ENCODE peak calls at places on chromosomes 1 and 21, in four cellular contexts. L, V, C and H are unnamed samples.
A peak's percentile ranks its signal among the peaks of the same experiment; 100 is the strongest.

GRCh38 chr1:13570924-13571323 is 12.7 kb upstream of the PDPN start:
- DNase-seq in L (no peak), V (peak; percentile 22), C (no peak), H (no peak)

GRCh38 chr1:2271134-2271785 is 43.1 kb downstream of the SKI start:
- DNase-seq in L (no peak), V (no peak), C (no peak), H (no peak)

GRCh38 chr21:25149022-25149421 is 458.3 kb downstream of the MRPL39 start:
- DNase-seq in L (no peak), V (no peak), C (no peak), H (no peak)

GRCh38 chr21:44052830-44053226 is 40.7 kb downstream of the TRAPPC10 start:
- DNase-seq in L (no peak), V (no peak), C (no peak), H (no peak)

GRCh38 chr1:47997289-47998200 is at the start of gene TRABD2B:
- DNase-seq in L (peak; percentile 95), V (peak; percentile 68), C (peak; percentile 17), H (no peak)

GRCh38 chr1:25565188-25565591 is 21.8 kb downstream of the LDLRAP1 start:
- DNase-seq in L (no peak), V (no peak), C (no peak), H (no peak)

GRCh38 chr1:26853156-26853555 is 9.8 kb upstream of the SFN start:
- DNase-seq in L (peak; percentile 94), V (peak; percentile 89), C (peak; percentile 76), H (no peak)

GRCh38 chr1:151606867-151607266 is 5.0 kb upstream of the SNX27 start:
- DNase-seq in L (no peak), V (no peak), C (peak; percentile 29), H (no peak)

GRCh38 chr1:244012232-244012631 is 38.9 kb upstream of the ZBTB18 start:
- DNase-seq in L (no peak), V (no peak), C (no peak), H (no peak)

GRCh38 chr21:37164742-37165141 is 91.7 kb downstream of the TTC3 start:
- DNase-seq in L (no peak), V (no peak), C (no peak), H (no peak)

GRCh38 chr1:227894306-227894721 is 53.4 kb downstream of the WNT9A start:
- DNase-seq in L (peak; percentile 38), V (no peak), C (no peak), H (no peak)

GRCh38 chr1:42392255-42392654 is 11.7 kb downstream of the RIMKLA start:
- DNase-seq in L (no peak), V (no peak), C (no peak), H (no peak)

GRCh38 chr1:8374812-8375211 is 56.9 kb downstream of the SLC45A1 start:
- DNase-seq in L (no peak), V (peak; percentile 54), C (peak; percentile 49), H (no peak)
- H3K79me2 ChIP-seq in L (no peaks in the 10 kb centered on the region), V (peaks cover 2% of the 10 kb centered on the region), C (peaks cover 39% of the 10 kb centered on the region), H (no peaks in the 10 kb centered on the region)

GRCh38 chr1:221816899-221817298 is 75.0 kb upstream of the DUSP10 start:
- DNase-seq in L (no peak), V (no peak), C (no peak), H (no peak)
- TF ChIP-seq ATF2 in L (no peak), V (no peak), C (no peak), H (no peak)

GRCh38 chr1:93013311-93014091 is 52.2 kb upstream of the DIPK1A start:
- DNase-seq in L (no peak), V (no peak), C (no peak), H (no peak)

GRCh38 chr1:93014156-93014555 is 52.9 kb upstream of the DIPK1A start:
- DNase-seq in L (no peak), V (no peak), C (no peak), H (no peak)

GRCh38 chr1:93016171-93016570 is 54.9 kb upstream of the DIPK1A start:
- DNase-seq in L (no peak), V (no peak), C (peak; percentile 5), H (no peak)

DNA sequence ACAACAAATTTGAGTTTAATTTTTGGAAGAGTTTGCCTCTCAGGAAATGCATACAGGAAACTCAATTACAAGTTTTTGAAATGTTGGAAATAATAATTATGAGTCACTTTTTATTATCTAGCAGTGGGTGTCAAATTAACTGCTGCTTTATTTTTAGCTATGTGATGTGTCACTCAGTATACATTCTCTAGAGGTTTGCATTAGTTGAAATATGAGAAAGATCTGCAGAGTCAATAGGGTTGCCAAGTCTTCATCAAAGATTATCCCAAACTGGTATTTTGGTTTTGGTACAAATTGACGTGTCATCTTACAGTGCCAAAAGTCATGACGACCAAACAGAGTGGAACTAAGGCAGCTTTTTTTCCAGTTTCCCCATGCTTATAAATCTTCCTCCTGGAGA is 54.3 kb upstream of the DIPK1A start:
- DNase-seq in L (no peak), V (no peak), C (no peak), H (no peak)
- H3K79me2 ChIP-seq in L (no peaks in the 10 kb centered on the region), V (no peaks in the 10 kb centered on the region), C (no peaks in the 10 kb centered on the region), H (no peaks in the 10 kb centered on the region)

GRCh38 chr1:109089242-109090015 is 1.1 kb upstream of the TMEM167B start:
- DNase-seq in L (peak; percentile 69), V (peak; percentile 95), C (peak; percentile 87), H (no peak)

GRCh38 chr1:109080441-109081082 is 4.8 kb upstream of the TAF13 start:
- DNase-seq in L (no peak), V (no peak), C (no peak), H (no peak)

GRCh38 chr1:109083923-109084322 is 6.6 kb upstream of the TMEM167B start:
- DNase-seq in L (no peak), V (peak; percentile 49), C (peak; percentile 82), H (no peak)

GRCh38 chr1:109083495-109083894 is 7.1 kb upstream of the TMEM167B start:
- DNase-seq in L (no peak), V (no peak), C (no peak), H (no peak)

DNA sequence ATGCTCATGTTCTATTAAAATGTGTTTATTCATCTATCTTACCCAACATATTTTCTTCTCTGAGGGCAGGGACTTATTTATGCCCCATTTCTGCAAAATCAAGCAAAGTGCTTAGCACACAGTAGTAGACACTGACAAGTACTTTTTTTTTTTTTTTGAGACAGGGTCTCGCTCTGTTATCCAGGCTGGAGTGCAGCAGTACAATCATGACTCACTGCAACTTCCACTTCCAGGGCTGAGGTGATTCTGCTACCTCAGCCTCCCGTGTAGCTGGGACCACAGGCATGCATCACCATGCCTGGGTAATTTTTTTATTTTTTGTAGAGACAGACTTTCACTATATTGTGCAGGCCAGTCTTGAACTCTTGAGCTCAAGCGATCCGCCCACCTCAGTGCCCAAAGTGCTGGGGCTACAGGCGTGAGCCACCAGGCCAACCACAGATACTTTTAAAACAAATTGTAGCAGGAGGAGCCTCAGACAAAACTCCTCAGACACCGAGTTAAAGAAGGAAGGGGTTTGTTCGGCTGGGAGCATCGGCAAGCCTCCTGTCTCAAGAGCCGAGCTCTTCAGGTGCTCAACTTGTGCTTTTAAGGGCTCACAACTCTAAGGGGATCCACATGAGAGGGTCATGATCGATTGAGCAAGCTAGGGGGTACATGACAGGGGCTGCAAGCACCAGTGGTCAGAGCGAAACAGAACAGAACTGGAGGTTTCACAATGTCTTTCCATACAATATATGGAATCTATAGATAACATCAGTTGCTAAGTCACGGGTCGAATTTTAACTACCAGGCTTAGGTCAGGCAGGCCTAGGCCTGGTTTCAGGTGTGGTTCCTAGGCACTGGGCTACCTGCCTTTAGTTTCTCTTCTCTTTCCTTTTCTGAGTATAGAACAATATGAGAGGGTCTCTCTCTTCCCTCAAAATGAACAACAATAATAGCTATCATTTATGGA is 5.7 kb upstream of the TMEM167B start:
- DNase-seq in L (no peak), V (peak; percentile 72), C (peak; percentile 62), H (no peak)
- TF ChIP-seq ATF2 in L (no peak), V (no peak), C (no peak), H (no peak)

GRCh38 chr1:204348722-204349121 is 11.0 kb downstream of the PLEKHA6 start:
- DNase-seq in L (no peak), V (peak; percentile 59), C (peak; percentile 14), H (no peak)

GRCh38 chr1:204348197-204348596 is 11.5 kb downstream of the PLEKHA6 start:
- DNase-seq in L (no peak), V (no peak), C (peak; percentile 39), H (no peak)

GRCh38 chr1:204349602-204350001 is 10.1 kb downstream of the PLEKHA6 start:
- DNase-seq in L (no peak), V (no peak), C (no peak), H (no peak)

GRCh38 chr1:204350857-204351573 is 8.7 kb downstream of the PLEKHA6 start:
- DNase-seq in L (peak; percentile 99), V (peak; percentile 28), C (no peak), H (no peak)

DNA sequence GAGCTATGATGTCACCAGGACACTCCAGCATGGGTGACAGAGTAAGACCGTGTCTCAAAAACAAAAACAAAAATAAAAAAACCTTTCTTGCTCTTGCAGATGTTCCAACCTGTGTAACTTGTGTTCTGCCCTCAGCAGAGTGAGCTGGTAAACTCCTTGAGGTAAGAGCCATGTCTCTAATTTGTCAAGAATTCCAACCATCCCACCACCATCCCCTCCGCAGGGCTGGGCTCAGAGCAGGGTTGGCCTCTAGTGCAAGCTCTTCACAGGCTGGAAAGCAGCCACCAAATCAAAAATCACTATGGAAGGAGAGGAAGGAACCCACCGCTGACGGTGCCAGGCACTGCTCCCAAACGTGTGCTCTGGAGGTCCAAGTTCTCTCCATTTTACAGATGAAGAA is 9.5 kb downstream of the PLEKHA6 start:
- DNase-seq in L (no peak), V (no peak), C (no peak), H (no peak)
- H3K79me2 ChIP-seq in L (no peaks in the 10 kb centered on the region), V (no peaks in the 10 kb centered on the region), C (peaks cover 3% of the 10 kb centered on the region), H (no peaks in the 10 kb centered on the region)

DNA sequence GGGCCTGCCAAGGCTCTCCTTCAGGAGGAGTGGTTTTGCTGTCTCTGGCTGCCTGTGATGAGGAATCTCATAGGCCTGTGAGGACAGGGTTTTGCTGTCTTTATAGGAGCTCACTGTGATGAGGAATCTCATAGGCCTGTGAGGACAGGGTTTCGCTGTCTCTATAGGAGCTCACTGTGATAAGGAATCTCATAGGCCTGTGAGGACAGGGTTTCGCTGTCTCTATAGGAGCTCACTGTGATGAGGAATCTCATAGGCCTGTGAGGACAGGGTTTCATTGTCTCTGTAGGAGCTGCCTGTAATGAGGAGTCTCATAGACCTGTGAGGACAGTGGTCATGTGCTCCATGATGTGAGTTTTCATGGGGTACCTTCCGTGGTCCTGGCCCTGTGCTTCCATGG is 29.0 kb downstream of the CLIC6 start:
- DNase-seq in L (no peak), V (no peak), C (no peak), H (no peak)
- TF ChIP-seq ATF2 in L (no peak), V (no peak), C (no peak), H (no peak)